ENCODE peak calls at places on chromosomes 13 and 19, in four cellular contexts. One of them, this sample, is unnamed.

GRCh38 chr19:50413096-50413495 is 5.6 kb upstream of the SPIB start:
- DNase-seq in heart left ventricle: no peak
- DNase-seq in adrenal gland: no peak
- DNase-seq in neural crest cell: no peak
- DNase-seq in this sample: no peak

GRCh38 chr19:15118789-15119494 is 11.7 kb downstream of the SYDE1 start:
- DNase-seq in heart left ventricle: no peak
- DNase-seq in adrenal gland: no peak
- DNase-seq in neural crest cell: no peak
- DNase-seq in this sample: no peak

GRCh38 chr19:28394705-28395104 is 818.2 kb downstream of the UQCRFS1 start:
- DNase-seq in heart left ventricle: no peak
- DNase-seq in adrenal gland: no peak
- DNase-seq in neural crest cell: no peak
- DNase-seq in this sample: no peak

GRCh38 chr19:39936020-39936419 is 1.6 kb upstream of the FCGBP start:
- DNase-seq in heart left ventricle: no peak
- DNase-seq in adrenal gland: no peak
- DNase-seq in neural crest cell: no peak
- DNase-seq in this sample: no peak

GRCh38 chr19:8457802-8458201 is 13.0 kb downstream of the HNRNPM start:
- DNase-seq in heart left ventricle: no peak
- DNase-seq in adrenal gland: no peak
- DNase-seq in neural crest cell: no peak
- DNase-seq in this sample: no peak

GRCh38 chr13:20721454-20722357 is 18.2 kb downstream of the IL17D start:
- DNase-seq in heart left ventricle: peak
- DNase-seq in adrenal gland: peak
- DNase-seq in neural crest cell: no peak
- DNase-seq in this sample: no peak

GRCh38 chr19:45231891-45232290 is 13.3 kb downstream of the EXOC3L2 start:
- DNase-seq in heart left ventricle: no peak
- DNase-seq in adrenal gland: peak
- DNase-seq in neural crest cell: no peak
- DNase-seq in this sample: no peak

GRCh38 chr13:111531505-111531904 is 211.1 kb downstream of the TEX29 start:
- DNase-seq in heart left ventricle: no peak
- DNase-seq in adrenal gland: no peak
- DNase-seq in neural crest cell: no peak
- DNase-seq in this sample: no peak

GRCh38 chr13:40530961-40531360 is 135.5 kb downstream of the FOXO1 start:
- DNase-seq in heart left ventricle: no peak
- DNase-seq in adrenal gland: no peak
- DNase-seq in neural crest cell: no peak
- DNase-seq in this sample: no peak

GRCh38 chr13:43307221-43307920 is 284.0 kb downstream of the DNAJC15 start:
- DNase-seq in heart left ventricle: no peak
- DNase-seq in adrenal gland: no peak
- DNase-seq in neural crest cell: no peak
- DNase-seq in this sample: no peak

GRCh38 chr13:49635599-49636433 is 7.5 kb downstream of the ARL11 start:
- DNase-seq in heart left ventricle: no peak
- DNase-seq in adrenal gland: peak
- DNase-seq in neural crest cell: no peak
- DNase-seq in this sample: no peak

GRCh38 chr13:87778128-87778527 is 107.0 kb downstream of the SLITRK5 start:
- DNase-seq in heart left ventricle: no peak
- DNase-seq in adrenal gland: no peak
- DNase-seq in neural crest cell: no peak
- DNase-seq in this sample: no peak

GRCh38 chr19:13492128-13492527 is 14.2 kb downstream of the CACNA1A start:
- DNase-seq in heart left ventricle: no peak
- DNase-seq in adrenal gland: no peak
- DNase-seq in neural crest cell: no peak
- DNase-seq in this sample: no peak

GRCh38 chr13:40191186-40191980 is 475.1 kb downstream of the FOXO1 start:
- DNase-seq in heart left ventricle: no peak
- DNase-seq in adrenal gland: no peak
- DNase-seq in neural crest cell: no peak
- DNase-seq in this sample: no peak

GRCh38 chr19:8306235-8307054 is 1.7 kb downstream of the CD320 start:
- DNase-seq in heart left ventricle: peak
- DNase-seq in adrenal gland: peak
- DNase-seq in neural crest cell: peak
- DNase-seq in this sample: peak

GRCh38 chr19:2034729-2035589 is 16.1 kb downstream of the MKNK2 start:
- DNase-seq in heart left ventricle: no peak
- DNase-seq in adrenal gland: peak
- DNase-seq in neural crest cell: peak
- DNase-seq in this sample: peak

GRCh38 chr19:18292460-18292809 is 11.0 kb upstream of the JUND start:
- DNase-seq in heart left ventricle: no peak
- DNase-seq in adrenal gland: no peak
- DNase-seq in neural crest cell: peak
- DNase-seq in this sample: no peak

GRCh38 chr13:72386138-72386684 is 341.2 kb downstream of the MZT1 start:
- DNase-seq in heart left ventricle: no peak
- DNase-seq in adrenal gland: no peak
- DNase-seq in neural crest cell: no peak
- DNase-seq in this sample: no peak

GRCh38 chr13:63427170-63427569 is 2011.5 kb upstream of the PCDH20 start:
- DNase-seq in heart left ventricle: no peak
- DNase-seq in adrenal gland: no peak
- DNase-seq in neural crest cell: no peak
- DNase-seq in this sample: no peak

GRCh38 chr19:42386974-42387707 is 3.0 kb downstream of the CNFN start:
- DNase-seq in heart left ventricle: peak
- DNase-seq in adrenal gland: peak
- DNase-seq in neural crest cell: peak
- DNase-seq in this sample: no peak

GRCh38 chr19:15265849-15266248 is 33.6 kb upstream of the EPHX3 start:
- DNase-seq in heart left ventricle: peak
- DNase-seq in adrenal gland: peak
- DNase-seq in neural crest cell: no peak
- DNase-seq in this sample: no peak

GRCh38 chr13:30033681-30034447 is 183.4 kb upstream of the UBL3 start:
- DNase-seq in heart left ventricle: no peak
- DNase-seq in adrenal gland: no peak
- DNase-seq in neural crest cell: no peak
- DNase-seq in this sample: no peak

GRCh38 chr13:111663505-111663904 is 343.1 kb downstream of the TEX29 start:
- DNase-seq in heart left ventricle: no peak
- DNase-seq in adrenal gland: no peak
- DNase-seq in neural crest cell: no peak
- DNase-seq in this sample: no peak

GRCh38 chr19:29247912-29248311 is 35.0 kb upstream of the UQCRFS1 start:
- DNase-seq in heart left ventricle: peak
- DNase-seq in adrenal gland: no peak
- DNase-seq in neural crest cell: no peak
- DNase-seq in this sample: no peak

GRCh38 chr13:105291987-105292386 is 1243.5 kb downstream of the EFNB2 start:
- DNase-seq in heart left ventricle: no peak
- DNase-seq in adrenal gland: no peak
- DNase-seq in neural crest cell: no peak
- DNase-seq in this sample: no peak

GRCh38 chr13:113658836-113659235 is 838 bp upstream of the ATP4B start:
- DNase-seq in heart left ventricle: peak
- DNase-seq in adrenal gland: peak
- DNase-seq in neural crest cell: no peak
- DNase-seq in this sample: peak

GRCh38 chr19:42657551-42657950 is 62.8 kb upstream of the CEACAM8 start:
- DNase-seq in heart left ventricle: no peak
- DNase-seq in adrenal gland: no peak
- DNase-seq in neural crest cell: no peak
- DNase-seq in this sample: no peak

GRCh38 chr13:93388701-93389100 is 162.1 kb downstream of the GPC6 start:
- DNase-seq in heart left ventricle: no peak
- DNase-seq in adrenal gland: no peak
- DNase-seq in neural crest cell: no peak
- DNase-seq in this sample: no peak

GRCh38 chr19:34325961-34326360 is 39.0 kb upstream of the GPI start:
- DNase-seq in heart left ventricle: no peak
- DNase-seq in adrenal gland: no peak
- DNase-seq in neural crest cell: no peak
- DNase-seq in this sample: no peak

GRCh38 chr13:110965038-110965754 is 50.3 kb upstream of the ANKRD10 start:
- DNase-seq in heart left ventricle: no peak
- DNase-seq in adrenal gland: no peak
- DNase-seq in neural crest cell: no peak
- DNase-seq in this sample: no peak

GRCh38 chr19:821976-822773 is 420 bp upstream of the PLPPR3 start:
- DNase-seq in heart left ventricle: no peak
- DNase-seq in adrenal gland: no peak
- DNase-seq in neural crest cell: peak
- DNase-seq in this sample: no peak

GRCh38 chr13:97391201-97391600 is 42.8 kb upstream of the RAP2A start:
- DNase-seq in heart left ventricle: no peak
- DNase-seq in adrenal gland: no peak
- DNase-seq in neural crest cell: no peak
- DNase-seq in this sample: no peak

GRCh38 chr19:8609210-8610040 is 1.1 kb downstream of the ADAMTS10 start:
- DNase-seq in heart left ventricle: peak
- DNase-seq in adrenal gland: peak
- DNase-seq in neural crest cell: peak
- DNase-seq in this sample: no peak

GRCh38 chr13:108195146-108195545 is 20.2 kb downstream of the LIG4 start:
- DNase-seq in heart left ventricle: no peak
- DNase-seq in adrenal gland: no peak
- DNase-seq in neural crest cell: no peak
- DNase-seq in this sample: no peak

GRCh38 chr19:46271488-46272197 is 25.2 kb upstream of the HIF3A start:
- DNase-seq in heart left ventricle: no peak
- DNase-seq in adrenal gland: peak
- DNase-seq in neural crest cell: no peak
- DNase-seq in this sample: no peak

GRCh38 chr19:38638461-38638860 is 9.0 kb upstream of the ACTN4 start:
- DNase-seq in heart left ventricle: no peak
- DNase-seq in adrenal gland: no peak
- DNase-seq in neural crest cell: no peak
- DNase-seq in this sample: no peak
- TF ChIP-seq CTCF in heart left ventricle: no peak
- TF ChIP-seq CTCF in adrenal gland: no peak
- TF ChIP-seq CTCF in neural crest cell: no peak
- TF ChIP-seq CTCF in this sample: no peak

DNA sequence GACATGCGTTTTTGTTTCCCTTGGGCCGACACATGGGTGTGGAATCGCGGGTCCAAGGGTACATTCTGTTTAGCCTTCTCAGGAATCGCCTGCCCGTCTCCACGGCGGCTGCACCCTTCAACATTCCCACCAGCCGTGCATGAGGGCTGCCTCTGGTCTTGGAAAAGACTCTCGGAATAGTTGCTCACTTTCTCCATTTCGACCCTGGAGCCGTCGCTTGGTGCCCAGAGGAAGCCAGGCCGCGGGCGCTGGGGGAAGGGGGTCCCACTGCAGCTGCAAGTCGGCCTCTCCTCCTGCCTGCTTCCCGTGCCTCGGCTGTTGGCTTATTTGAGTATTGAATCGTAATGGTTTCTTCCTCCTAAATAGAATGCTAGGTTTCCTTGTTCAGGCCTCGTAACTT is 51.5 kb downstream of the KDM4B start:
- DNase-seq in heart left ventricle: no peak
- DNase-seq in adrenal gland: no peak
- DNase-seq in neural crest cell: no peak
- DNase-seq in this sample: no peak
- TF ChIP-seq CTCF in heart left ventricle: no peak
- TF ChIP-seq CTCF in adrenal gland: no peak
- TF ChIP-seq CTCF in neural crest cell: no peak
- TF ChIP-seq CTCF in this sample: no peak

GRCh38 chr13:23950736-23951510 is 53.6 kb upstream of the C1QTNF9B start:
- DNase-seq in heart left ventricle: no peak
- DNase-seq in adrenal gland: no peak
- DNase-seq in neural crest cell: no peak
- DNase-seq in this sample: no peak
- TF ChIP-seq CTCF in heart left ventricle: no peak
- TF ChIP-seq CTCF in adrenal gland: no peak
- TF ChIP-seq CTCF in neural crest cell: no peak
- TF ChIP-seq CTCF in this sample: no peak

GRCh38 chr19:16912780-16913179 is 24.0 kb downstream of the F2RL3 start:
- DNase-seq in heart left ventricle: no peak
- DNase-seq in adrenal gland: no peak
- DNase-seq in neural crest cell: no peak
- DNase-seq in this sample: no peak
- TF ChIP-seq CTCF in heart left ventricle: no peak
- TF ChIP-seq CTCF in adrenal gland: no peak
- TF ChIP-seq CTCF in neural crest cell: no peak
- TF ChIP-seq CTCF in this sample: no peak

GRCh38 chr13:45728759-45729158 is 26.6 kb downstream of the CBY2 start:
- DNase-seq in heart left ventricle: no peak
- DNase-seq in adrenal gland: no peak
- DNase-seq in neural crest cell: no peak
- DNase-seq in this sample: no peak
- TF ChIP-seq CTCF in heart left ventricle: no peak
- TF ChIP-seq CTCF in adrenal gland: no peak
- TF ChIP-seq CTCF in neural crest cell: peak
- TF ChIP-seq CTCF in this sample: no peak

GRCh38 chr19:36093687-36094086 is 17.3 kb upstream of the OVOL3 start:
- DNase-seq in heart left ventricle: peak
- DNase-seq in adrenal gland: no peak
- DNase-seq in neural crest cell: no peak
- DNase-seq in this sample: no peak

GRCh38 chr19:36089847-36090246 is 21.1 kb upstream of the OVOL3 start:
- DNase-seq in heart left ventricle: no peak
- DNase-seq in adrenal gland: no peak
- DNase-seq in neural crest cell: no peak
- DNase-seq in this sample: no peak

GRCh38 chr19:36090930-36091695 is 19.8 kb upstream of the OVOL3 start:
- DNase-seq in heart left ventricle: no peak
- DNase-seq in adrenal gland: no peak
- DNase-seq in neural crest cell: no peak
- DNase-seq in this sample: no peak

GRCh38 chr19:36092566-36092965 is 18.4 kb upstream of the OVOL3 start:
- DNase-seq in heart left ventricle: no peak
- DNase-seq in adrenal gland: no peak
- DNase-seq in neural crest cell: no peak
- DNase-seq in this sample: no peak

GRCh38 chr19:36093146-36093662 is 17.7 kb upstream of the OVOL3 start:
- DNase-seq in heart left ventricle: no peak
- DNase-seq in adrenal gland: no peak
- DNase-seq in neural crest cell: no peak
- DNase-seq in this sample: no peak
- TF ChIP-seq CTCF in heart left ventricle: no peak
- TF ChIP-seq CTCF in adrenal gland: no peak
- TF ChIP-seq CTCF in neural crest cell: no peak
- TF ChIP-seq CTCF in this sample: no peak

This sample was measured in CD14-positive monocyte.